ENCODE peak calls at places on chromosome 3, in six cellular contexts. E, C, H, O, P and B are unnamed samples.

GRCh38 chr3:140164922-140165590 is 230.1 kb downstream of the CLSTN2 start:
- DNase-seq in E (no peak), C (no peak), H (no peak), O (no peak), P (no peak), B (no peak)

GRCh38 chr3:129383292-129383860 is 45.1 kb downstream of the EFCAB12 start:
- DNase-seq in E (peak; percentile 71), C (peak; percentile 74), H (peak; percentile 19), O (peak; percentile 89), P (no peak), B (peak; percentile 18)

GRCh38 chr3:122977645-122978466 is 49.7 kb downstream of the SEMA5B start:
- DNase-seq in E (no peak), C (peak; percentile 73), H (no peak), O (peak; percentile 76), P (no peak), B (no peak)

GRCh38 chr3:21073561-21073960 is 677.4 kb downstream of the ZNF385D start:
- DNase-seq in E (no peak), C (no peak), H (no peak), O (no peak), P (no peak), B (no peak)

GRCh38 chr3:34882764-34883163 is 756.6 kb upstream of the ARPP21 start:
- DNase-seq in E (no peak), C (no peak), H (no peak), O (peak; percentile 27), P (no peak), B (no peak)

GRCh38 chr3:178304758-178305157 is 231.5 kb upstream of the KCNMB2 start:
- DNase-seq in E (no peak), C (no peak), H (no peak), O (no peak), P (no peak), B (no peak)

GRCh38 chr3:61876797-61877196 is 315.4 kb downstream of the PTPRG start:
- DNase-seq in E (no peak), C (no peak), H (no peak), O (no peak), P (no peak), B (no peak)

GRCh38 chr3:106241593-106241992 is 372.8 kb upstream of the CBLB start:
- DNase-seq in E (no peak), C (no peak), H (no peak), O (no peak), P (no peak), B (no peak)

GRCh38 chr3:129824926-129825541 is 68.5 kb downstream of the TMCC1 start:
- DNase-seq in E (peak; percentile 59), C (peak; percentile 62), H (peak; percentile 58), O (peak; percentile 83), P (peak; percentile 20), B (no peak)

GRCh38 chr3:160931474-160931873 is 173.7 kb downstream of the B3GALNT1 start:
- DNase-seq in E (no peak), C (no peak), H (no peak), O (no peak), P (no peak), B (no peak)

GRCh38 chr3:73601031-73601430 is 23.7 kb downstream of the PDZRN3 start:
- DNase-seq in E (no peak), C (no peak), H (no peak), O (no peak), P (no peak), B (no peak)

GRCh38 chr3:97817965-97818364 is 3.8 kb upstream of the CRYBG3 start:
- DNase-seq in E (no peak), C (no peak), H (no peak), O (no peak), P (no peak), B (no peak)

GRCh38 chr3:25037049-25037547 is 391.0 kb upstream of the RARB start:
- DNase-seq in E (no peak), C (no peak), H (no peak), O (no peak), P (no peak), B (no peak)

GRCh38 chr3:4993276-4994143 is 14.3 kb downstream of the BHLHE40 start:
- DNase-seq in E (no peak), C (no peak), H (no peak), O (no peak), P (no peak), B (no peak)

GRCh38 chr3:107710851-107711250 is 188.1 kb downstream of the BBX start:
- DNase-seq in E (peak; percentile 81), C (no peak), H (peak; percentile 15), O (no peak), P (no peak), B (no peak)

GRCh38 chr3:27720899-27721716 is 1.0 kb downstream of the EOMES start:
- DNase-seq in E (no peak), C (no peak), H (peak; percentile 34), O (peak; percentile 70), P (no peak), B (no peak)

GRCh38 chr3:155292133-155292532 is 1.4 kb downstream of the STRIT1 start:
- DNase-seq in E (no peak), C (peak; percentile 60), H (no peak), O (no peak), P (no peak), B (no peak)

GRCh38 chr3:111952086-111952485 is 26.7 kb upstream of the ABHD10 start:
- DNase-seq in E (no peak), C (no peak), H (no peak), O (no peak), P (no peak), B (no peak)

GRCh38 chr3:10709110-10709781 is 106.8 kb upstream of the SLC6A11 start:
- DNase-seq in E (no peak), C (no peak), H (no peak), O (no peak), P (no peak), B (no peak)

GRCh38 chr3:101011086-101011485 is 17.9 kb upstream of the ABI3BP start:
- DNase-seq in E (no peak), C (no peak), H (no peak), O (no peak), P (no peak), B (peak; percentile 92)

GRCh38 chr3:127152676-127153505 is 40.0 kb upstream of the PRR23E start:
- DNase-seq in E (no peak), C (no peak), H (no peak), O (no peak), P (no peak), B (no peak)

GRCh38 chr3:73623996-73624362 is 762 bp downstream of the PDZRN3 start:
- DNase-seq in E (no peak), C (no peak), H (no peak), O (peak; percentile 88), P (no peak), B (no peak)

GRCh38 chr3:127288921-127289645 is 1.2 kb upstream of the PRR20G start:
- DNase-seq in E (no peak), C (peak; percentile 22), H (no peak), O (peak; percentile 56), P (no peak), B (no peak)

GRCh38 chr3:147421184-147421912 is 12.2 kb downstream of the ZIC1 start:
- DNase-seq in E (no peak), C (no peak), H (no peak), O (peak; percentile 75), P (no peak), B (no peak)

GRCh38 chr3:147419731-147420360 is 10.7 kb downstream of the ZIC1 start:
- DNase-seq in E (no peak), C (no peak), H (no peak), O (no peak), P (no peak), B (no peak)

GRCh38 chr3:147422226-147422933 is 13.2 kb downstream of the ZIC1 start:
- DNase-seq in E (no peak), C (no peak), H (no peak), O (no peak), P (no peak), B (no peak)

GRCh38 chr3:147419062-147419701 is 10.0 kb downstream of the ZIC1 start:
- DNase-seq in E (no peak), C (no peak), H (no peak), O (peak; percentile 96), P (no peak), B (no peak)

DNA sequence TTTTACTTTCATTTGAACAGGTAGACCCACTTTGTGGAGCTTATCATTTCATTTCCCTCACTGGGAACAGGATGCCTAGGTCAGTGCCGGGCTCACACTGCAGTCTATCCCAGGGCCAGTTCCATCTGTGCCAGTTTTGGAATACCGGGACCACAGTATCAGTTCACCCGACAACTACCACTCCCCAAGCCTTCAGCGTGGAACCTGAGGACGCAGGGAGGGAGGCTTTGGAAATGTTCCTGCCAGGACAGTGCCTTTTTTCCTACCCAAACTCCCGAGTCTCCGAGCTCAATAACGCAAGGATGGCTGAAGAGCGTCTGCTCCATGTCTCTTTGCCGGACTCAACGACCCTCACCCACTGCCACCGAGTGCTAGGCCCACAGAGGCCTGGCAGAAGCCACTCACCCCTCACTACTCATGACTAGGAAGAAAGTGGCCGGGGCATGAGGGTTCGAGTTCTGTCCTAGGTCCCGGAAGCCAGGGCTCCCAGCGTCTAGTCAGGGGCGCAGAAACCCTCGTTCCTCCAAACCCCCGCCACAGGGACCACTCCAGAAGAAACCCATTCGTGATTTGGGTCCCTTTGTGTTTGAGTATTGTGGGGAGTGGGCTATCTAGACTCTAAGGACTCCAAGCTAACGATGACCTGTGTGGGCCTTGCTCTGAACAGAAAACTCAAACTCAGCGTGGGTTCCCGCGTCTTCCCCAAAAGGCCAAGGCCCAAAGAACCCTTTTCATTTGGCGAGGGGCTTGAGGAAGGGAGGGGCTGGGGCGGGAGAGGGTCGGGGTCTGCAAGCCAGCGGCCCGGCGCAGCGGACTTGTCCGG is 11.4 kb downstream of the ZIC1 start:
- DNase-seq in E (no peak), C (no peak), H (no peak), O (no peak), P (no peak), B (no peak)
- TF ChIP-seq EZH2 in E (no peak), C (no peak), H (no peak), O (peak; percentile 72), P (no peak), B (no peak)

DNA sequence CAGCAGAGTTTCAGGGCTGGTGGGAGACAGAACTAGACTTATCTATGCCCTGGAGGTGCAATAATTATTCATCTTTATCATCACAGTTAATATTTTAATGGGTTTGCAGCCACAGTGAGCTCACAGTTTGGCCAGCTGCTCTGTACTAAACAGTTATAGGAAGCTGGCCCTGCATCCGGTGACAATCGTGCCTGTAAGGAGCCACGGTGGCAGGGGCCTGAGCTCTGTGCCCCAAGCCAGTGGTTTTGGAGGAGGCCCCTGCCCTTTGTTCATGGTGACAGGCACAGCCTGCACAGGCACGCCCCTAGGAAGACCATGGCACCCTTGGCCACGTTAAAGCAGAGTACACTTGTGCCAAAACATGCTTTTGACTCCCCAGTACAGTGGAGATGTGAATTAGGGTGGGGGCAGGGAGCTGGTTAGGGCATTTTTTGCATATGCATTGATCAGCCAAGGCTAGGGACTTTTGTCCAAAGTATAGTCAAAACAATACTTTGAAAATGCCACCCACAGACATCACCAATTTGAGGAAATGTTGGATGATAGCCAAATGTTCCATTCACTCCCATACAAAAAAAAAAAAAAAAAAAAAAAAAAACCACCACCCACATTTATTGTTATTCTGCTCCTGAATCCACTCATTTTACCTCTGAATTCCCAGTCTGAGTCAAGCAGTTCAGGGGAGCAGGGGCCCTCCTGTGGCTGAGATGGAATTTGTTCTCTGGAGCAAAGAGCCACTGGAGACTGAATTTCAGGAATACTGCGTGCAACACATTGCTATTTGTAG is 3.4 kb upstream of the RFTN1 start:
- DNase-seq in E (peak; percentile 76), C (peak; percentile 33), H (no peak), O (peak; percentile 70), P (no peak), B (no peak)
- H3K4me3 ChIP-seq in E (no peak overlapping the region), C (no peak overlapping the region), H (no peak overlapping the region), O (no peak overlapping the region), P (peak overlapping the region; percentile 86), B (no peak overlapping the region)

GRCh38 chr3:63976166-63976861 is 47.0 kb downstream of the PSMD6 start:
- DNase-seq in E (no peak), C (peak; percentile 62), H (no peak), O (no peak), P (no peak), B (no peak)
- TF ChIP-seq POLR2AphosphoS5 in E (no peak), C (no peak), H (no peak), O (no peak), P (no peak), B (no peak)

GRCh38 chr3:187782008-187782407 is 36.7 kb upstream of the BCL6 start:
- DNase-seq in E (no peak), C (no peak), H (no peak), O (no peak), P (no peak), B (no peak)
- TF ChIP-seq EZH2 in E (no peak), C (no peak), H (no peak), O (no peak), P (no peak), B (no peak)